ENCODE peak calls at places on chromosomes 4 and X, in five cellular contexts. B is CD8-positive, alpha-beta T cell; H is right atrium auricular region; I is CD4-positive, alpha-beta T cell; C is lower lobe of right lung. X is an unnamed sample.

GRCh38 chr4:53987761-53988171 is 76.6 kb downstream of the CHIC2 start:
- DNase-seq in B (no peak), H (no peak), I (no peak), C (no peak), X (no peak)

GRCh38 chr4:45007499-45007898 is 281.1 kb upstream of the GNPDA2 start:
- DNase-seq in B (no peak), H (no peak), I (no peak), C (no peak), X (no peak)

GRCh38 chr4:180951312-180951711 is 1291.9 kb upstream of the TENM3 start:
- DNase-seq in B (no peak), H (no peak), I (no peak), C (no peak), X (no peak)

GRCh38 chr4:62014982-62015739 is 815.0 kb downstream of the ADGRL3 start:
- DNase-seq in B (no peak), H (no peak), I (no peak), C (no peak), X (no peak)

GRCh38 chrX:70426286-70427278 is 3.5 kb downstream of the GDPD2 start:
- DNase-seq in B (no peak), H (no peak), I (no peak), C (no peak), X (no peak)

GRCh38 chr4:89121711-89122387 is 10.5 kb downstream of the TIGD2 start:
- DNase-seq in B (no peak), H (no peak), I (no peak), C (no peak), X (no peak)

GRCh38 chr4:79913581-79913980 is 159.4 kb downstream of the ANTXR2 start:
- DNase-seq in B (no peak), H (no peak), I (no peak), C (no peak), X (no peak)

GRCh38 chr4:120731561-120731960 is 191.0 kb downstream of the PRDM5 start:
- DNase-seq in B (no peak), H (no peak), I (no peak), C (no peak), X (no peak)

GRCh38 chr4:6367313-6367945 is 97.8 kb downstream of the WFS1 start:
- DNase-seq in B (no peak), H (no peak), I (no peak), C (no peak), X (no peak)

GRCh38 chr4:185567828-185568442 is 32.6 kb upstream of the PDLIM3 start:
- DNase-seq in B (no peak), H (peak), I (no peak), C (no peak), X (no peak)

GRCh38 chrX:119753001-119753400 is 5.4 kb upstream of the SOWAHD start:
- DNase-seq in B (no peak), H (no peak), I (no peak), C (no peak), X (no peak)

GRCh38 chrX:119756926-119757635 is 1.3 kb upstream of the SOWAHD start:
- DNase-seq in B (no peak), H (no peak), I (no peak), C (no peak), X (no peak)

GRCh38 chrX:119757646-119757978 is 776 bp upstream of the SOWAHD start:
- DNase-seq in B (no peak), H (no peak), I (no peak), C (no peak), X (no peak)

GRCh38 chrX:119755981-119756533 is 2.3 kb upstream of the SOWAHD start:
- DNase-seq in B (peak), H (no peak), I (peak), C (peak), X (no peak)

DNA sequence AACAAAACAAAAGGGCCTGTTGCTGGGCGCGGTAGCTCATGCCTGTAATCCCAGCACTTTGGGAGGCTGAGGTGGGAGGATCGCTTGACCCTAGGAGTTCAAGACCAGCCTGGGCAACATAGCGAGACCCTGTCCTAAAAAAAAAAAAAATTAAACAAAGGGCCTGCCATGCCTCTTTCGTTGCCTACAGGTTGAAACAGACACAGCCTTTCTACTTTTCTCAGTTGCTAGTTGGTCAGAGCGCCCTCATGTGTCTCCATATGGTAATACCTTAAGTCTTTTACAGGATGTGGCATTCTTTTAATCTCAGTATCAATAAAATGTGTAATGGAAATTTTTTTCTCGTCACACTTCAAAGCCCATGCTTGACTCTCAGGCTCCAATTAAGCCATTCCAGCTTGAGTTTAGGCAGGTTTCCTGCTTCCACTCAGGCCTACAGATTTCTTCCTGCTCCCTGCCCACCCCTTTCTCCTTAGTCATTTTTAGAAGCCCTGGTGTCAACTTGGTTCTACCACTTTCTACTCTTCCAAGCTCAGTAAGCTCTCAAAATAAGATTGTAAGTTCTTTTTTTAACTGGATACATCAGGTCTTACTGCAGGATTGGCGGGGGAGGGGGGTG is 4.6 kb upstream of the SOWAHD start:
- DNase-seq in B (peak), H (no peak), I (peak), C (no peak), X (no peak)
- H3K27ac ChIP-seq in B (peak), H (no peak), I (no peak), C (no peak), X (no peak)

GRCh38 chr4:7924570-7924969 is 15.1 kb downstream of the AFAP1 start:
- DNase-seq in B (no peak), H (no peak), I (no peak), C (no peak), X (no peak)
- H3K27ac ChIP-seq in B (no peak), H (no peak), I (no peak), C (no peak), X (no peak)

GRCh38 chr4:39030726-39031125 is 1.5 kb downstream of the TMEM156 start:
- DNase-seq in B (no peak), H (no peak), I (no peak), C (no peak), X (no peak)
- H3K27ac ChIP-seq in B (peak), H (no peak), I (peak), C (no peak), X (peak)

DNA sequence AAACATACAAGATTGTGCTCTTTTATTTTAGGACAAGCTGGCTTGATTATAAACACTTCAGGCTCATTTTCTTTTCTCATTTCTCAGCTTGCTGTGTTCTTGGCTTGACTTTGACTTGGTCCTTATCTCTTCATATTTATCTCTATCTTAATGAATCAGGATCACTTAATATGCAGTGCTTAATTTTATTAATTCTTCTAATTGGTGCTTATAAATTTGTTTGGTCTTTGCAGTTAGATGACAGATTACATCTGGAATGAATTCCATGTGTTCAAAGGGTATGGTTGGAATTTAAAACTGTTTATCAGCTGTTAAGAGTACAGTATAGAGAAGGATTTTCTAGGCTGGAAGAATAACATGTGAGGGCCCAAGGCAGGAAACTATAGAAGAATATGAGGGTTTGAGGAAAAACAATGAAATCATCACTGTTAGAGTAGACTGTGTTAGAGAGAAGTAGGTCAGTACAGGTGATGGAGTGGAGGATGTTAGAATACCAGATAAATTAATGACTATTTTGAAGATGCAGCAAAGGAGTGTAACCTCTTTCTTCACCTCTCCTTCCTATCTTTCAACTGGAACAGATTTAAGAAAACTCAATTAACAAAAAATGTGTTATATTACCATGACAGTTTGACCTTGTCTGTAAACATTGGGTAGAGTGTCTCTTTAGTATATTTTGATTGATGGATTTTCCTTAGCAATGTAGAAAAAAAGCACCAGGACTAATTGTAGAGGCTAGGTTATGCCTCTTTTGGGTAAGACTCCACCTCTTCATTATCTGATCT is 169.7 kb downstream of the RAPGEF2 start:
- DNase-seq in B (no peak), H (no peak), I (no peak), C (no peak), X (no peak)
- H3K27ac ChIP-seq in B (no peak), H (peak), I (no peak), C (no peak), X (peak)

X was measured in RWPE2.